ENCODE peak calls at places on chromosomes 7 and 10, in seven cellular contexts. One of them, this sample, is unnamed.
A peak's percentile ranks its signal among the peaks of the same experiment; 100 is the strongest.

GRCh38 chr7:1144269-1144771 is 15.7 kb downstream of the ZFAND2A start:
- DNase-seq in IMR-90: no peak
- DNase-seq in A549: peak; percentile 41
- DNase-seq in ovary: no peak
- DNase-seq in H1: no peak
- DNase-seq in tibial nerve: no peak
- DNase-seq in H54: no peak
- DNase-seq in this sample: no peak

GRCh38 chr7:47570649-47571050 is 11.3 kb downstream of the TNS3 start:
- DNase-seq in H1: no peak
- DNase-seq in IMR-90: peak; percentile 84
- DNase-seq in H54: no peak
- DNase-seq in tibial nerve: no peak
- DNase-seq in ovary: peak; percentile 84
- DNase-seq in A549: no peak
- DNase-seq in this sample: no peak

GRCh38 chr7:96300981-96301380 is 20.9 kb downstream of the SLC25A13 start:
- DNase-seq in H1: no peak
- DNase-seq in tibial nerve: no peak
- DNase-seq in IMR-90: no peak
- DNase-seq in A549: no peak
- DNase-seq in H54: no peak
- DNase-seq in ovary: no peak
- DNase-seq in this sample: no peak

GRCh38 chr10:114179148-114179547 is at the start of gene TDRD1:
- DNase-seq in H1: no peak
- DNase-seq in A549: no peak
- DNase-seq in IMR-90: no peak
- DNase-seq in ovary: no peak
- DNase-seq in tibial nerve: no peak
- DNase-seq in H54: no peak
- DNase-seq in this sample: no peak

GRCh38 chr7:99102361-99102760 is 41.5 kb downstream of the SMURF1 start:
- DNase-seq in ovary: no peak
- DNase-seq in tibial nerve: no peak
- DNase-seq in H54: no peak
- DNase-seq in H1: no peak
- DNase-seq in A549: no peak
- DNase-seq in IMR-90: no peak
- DNase-seq in this sample: no peak

GRCh38 chr7:82600601-82601000 is 157.0 kb upstream of the CACNA2D1 start:
- DNase-seq in H54: no peak
- DNase-seq in IMR-90: peak; percentile 13
- DNase-seq in ovary: no peak
- DNase-seq in H1: no peak
- DNase-seq in A549: peak; percentile 17
- DNase-seq in tibial nerve: no peak
- DNase-seq in this sample: no peak

GRCh38 chr10:126839094-126839761 is 66.0 kb upstream of the DOCK1 start:
- DNase-seq in ovary: no peak
- DNase-seq in tibial nerve: no peak
- DNase-seq in H54: no peak
- DNase-seq in H1: no peak
- DNase-seq in IMR-90: no peak
- DNase-seq in A549: no peak
- DNase-seq in this sample: no peak

GRCh38 chr10:97307866-97308780 is 10.9 kb upstream of the FRAT1 start:
- DNase-seq in tibial nerve: no peak
- DNase-seq in ovary: no peak
- DNase-seq in IMR-90: no peak
- DNase-seq in H1: no peak
- DNase-seq in A549: no peak
- DNase-seq in H54: no peak
- DNase-seq in this sample: no peak

GRCh38 chr10:126924180-126924914 is 19.1 kb downstream of the DOCK1 start:
- DNase-seq in H54: no peak
- DNase-seq in H1: no peak
- DNase-seq in IMR-90: no peak
- DNase-seq in A549: no peak
- DNase-seq in tibial nerve: no peak
- DNase-seq in ovary: no peak
- DNase-seq in this sample: no peak

GRCh38 chr7:16416289-16417282 is 4.8 kb downstream of the CRPPA start:
- DNase-seq in IMR-90: peak; percentile 67
- DNase-seq in A549: no peak
- DNase-seq in H54: no peak
- DNase-seq in tibial nerve: no peak
- DNase-seq in H1: no peak
- DNase-seq in ovary: no peak
- DNase-seq in this sample: no peak

GRCh38 chr7:123714296-123715080 is 34.3 kb downstream of the WASL start:
- DNase-seq in ovary: no peak
- DNase-seq in H54: no peak
- DNase-seq in H1: no peak
- DNase-seq in A549: no peak
- DNase-seq in IMR-90: peak; percentile 24
- DNase-seq in tibial nerve: no peak
- DNase-seq in this sample: no peak

GRCh38 chr7:25895792-25896171 is 256.2 kb upstream of the NFE2L3 start:
- DNase-seq in H54: no peak
- DNase-seq in IMR-90: no peak
- DNase-seq in ovary: no peak
- DNase-seq in A549: no peak
- DNase-seq in tibial nerve: no peak
- DNase-seq in H1: no peak
- DNase-seq in this sample: no peak

GRCh38 chr10:80161321-80162084 is 29.0 kb downstream of the PLAC9 start:
- DNase-seq in IMR-90: no peak
- DNase-seq in tibial nerve: no peak
- DNase-seq in A549: peak; percentile 40
- DNase-seq in H54: no peak
- DNase-seq in H1: no peak
- DNase-seq in ovary: no peak
- DNase-seq in this sample: no peak

GRCh38 chr7:2018786-2019692 is 213.7 kb downstream of the MAD1L1 start:
- DNase-seq in IMR-90: peak; percentile 82
- DNase-seq in A549: no peak
- DNase-seq in tibial nerve: no peak
- DNase-seq in H1: no peak
- DNase-seq in H54: peak; percentile 98
- DNase-seq in ovary: peak; percentile 10
- DNase-seq in this sample: peak; percentile 80

GRCh38 chr7:29565186-29565540 is 1.5 kb downstream of the PRR15 start:
- DNase-seq in IMR-90: peak; percentile 1
- DNase-seq in A549: no peak
- DNase-seq in H1: no peak
- DNase-seq in tibial nerve: no peak
- DNase-seq in H54: no peak
- DNase-seq in ovary: no peak
- DNase-seq in this sample: no peak

GRCh38 chr10:126565456-126565855 is 105.0 kb downstream of the C10orf90 start:
- DNase-seq in tibial nerve: no peak
- DNase-seq in IMR-90: no peak
- DNase-seq in H54: no peak
- DNase-seq in ovary: no peak
- DNase-seq in H1: no peak
- DNase-seq in A549: no peak
- DNase-seq in this sample: no peak

GRCh38 chr10:78299861-78300453 is 266.3 kb downstream of the RPS24 start:
- DNase-seq in ovary: no peak
- DNase-seq in H1: no peak
- DNase-seq in H54: no peak
- DNase-seq in A549: no peak
- DNase-seq in IMR-90: no peak
- DNase-seq in tibial nerve: no peak
- DNase-seq in this sample: peak; percentile 54

GRCh38 chr10:133082685-133083421 is 4.9 kb upstream of the ADGRA1 start:
- DNase-seq in H1: no peak
- DNase-seq in H54: no peak
- DNase-seq in A549: no peak
- DNase-seq in IMR-90: no peak
- DNase-seq in ovary: no peak
- DNase-seq in tibial nerve: no peak
- DNase-seq in this sample: no peak

GRCh38 chr10:128306966-128307365 is 180.7 kb upstream of the MKI67 start:
- DNase-seq in IMR-90: no peak
- DNase-seq in H1: no peak
- DNase-seq in tibial nerve: no peak
- DNase-seq in H54: no peak
- DNase-seq in ovary: no peak
- DNase-seq in A549: no peak
- DNase-seq in this sample: no peak

GRCh38 chr10:97336446-97336845 is 1.9 kb upstream of the FRAT2 start:
- DNase-seq in H54: no peak
- DNase-seq in ovary: no peak
- DNase-seq in tibial nerve: no peak
- DNase-seq in H1: no peak
- DNase-seq in A549: no peak
- DNase-seq in IMR-90: peak; percentile 13
- DNase-seq in this sample: no peak

GRCh38 chr7:141697211-141697871 is 4.6 kb downstream of the DENND11 start:
- DNase-seq in tibial nerve: no peak
- DNase-seq in ovary: no peak
- DNase-seq in A549: no peak
- DNase-seq in H1: no peak
- DNase-seq in H54: peak; percentile 80
- DNase-seq in IMR-90: peak; percentile 74
- DNase-seq in this sample: no peak

GRCh38 chr7:140039071-140039470 is 23.7 kb downstream of the PARP12 start:
- DNase-seq in H54: no peak
- DNase-seq in A549: no peak
- DNase-seq in IMR-90: no peak
- DNase-seq in tibial nerve: no peak
- DNase-seq in ovary: no peak
- DNase-seq in H1: no peak
- DNase-seq in this sample: no peak

GRCh38 chr10:133117688-133118071 is 30.0 kb downstream of the ADGRA1 start:
- DNase-seq in IMR-90: no peak
- DNase-seq in H1: no peak
- DNase-seq in tibial nerve: no peak
- DNase-seq in A549: no peak
- DNase-seq in H54: no peak
- DNase-seq in ovary: no peak
- DNase-seq in this sample: no peak

GRCh38 chr10:130109796-130110235 is 814 bp downstream of the C10orf143 start:
- DNase-seq in ovary: peak; percentile 85
- DNase-seq in H1: peak; percentile 47
- DNase-seq in tibial nerve: peak; percentile 56
- DNase-seq in A549: peak; percentile 85
- DNase-seq in H54: no peak
- DNase-seq in IMR-90: peak; percentile 85
- DNase-seq in this sample: peak; percentile 78

GRCh38 chr7:20745716-20746115 is 41.0 kb downstream of the SP8 start:
- DNase-seq in IMR-90: no peak
- DNase-seq in tibial nerve: no peak
- DNase-seq in H54: no peak
- DNase-seq in ovary: no peak
- DNase-seq in A549: no peak
- DNase-seq in H1: no peak
- DNase-seq in this sample: no peak

GRCh38 chr7:90250601-90251303 is 5.8 kb downstream of the CFAP69 start:
- DNase-seq in H54: no peak
- DNase-seq in IMR-90: peak; percentile 40
- DNase-seq in H1: no peak
- DNase-seq in ovary: no peak
- DNase-seq in A549: no peak
- DNase-seq in tibial nerve: no peak
- DNase-seq in this sample: no peak

GRCh38 chr10:106424076-106424475 is 740.4 kb downstream of the SORCS1 start:
- DNase-seq in IMR-90: peak; percentile 96
- DNase-seq in A549: peak; percentile 45
- DNase-seq in tibial nerve: no peak
- DNase-seq in ovary: no peak
- DNase-seq in H1: no peak
- DNase-seq in H54: no peak
- DNase-seq in this sample: no peak

GRCh38 chr10:106424981-106425380 is 739.5 kb downstream of the SORCS1 start:
- DNase-seq in ovary: no peak
- DNase-seq in A549: peak; percentile 6
- DNase-seq in tibial nerve: no peak
- DNase-seq in H1: no peak
- DNase-seq in IMR-90: peak; percentile 72
- DNase-seq in H54: no peak
- DNase-seq in this sample: no peak
- TF ChIP-seq POLR2A in ovary: no peak
- TF ChIP-seq POLR2A in A549: no peak
- TF ChIP-seq POLR2A in tibial nerve: no peak
- TF ChIP-seq POLR2A in H1: no peak
- TF ChIP-seq POLR2A in IMR-90: no peak
- TF ChIP-seq POLR2A in H54: no peak
- TF ChIP-seq POLR2A in this sample: no peak

GRCh38 chr7:105530546-105530945 is 1.5 kb upstream of the RINT1 start:
- DNase-seq in A549: no peak
- DNase-seq in H54: no peak
- DNase-seq in IMR-90: no peak
- DNase-seq in ovary: no peak
- DNase-seq in H1: no peak
- DNase-seq in tibial nerve: no peak
- DNase-seq in this sample: no peak

GRCh38 chr7:105532709-105533460 is 884 bp downstream of the RINT1 start:
- DNase-seq in tibial nerve: no peak
- DNase-seq in H54: no peak
- DNase-seq in ovary: no peak
- DNase-seq in H1: no peak
- DNase-seq in IMR-90: no peak
- DNase-seq in A549: no peak
- DNase-seq in this sample: no peak

GRCh38 chr7:105530126-105530525 is 1.9 kb upstream of the RINT1 start:
- DNase-seq in tibial nerve: no peak
- DNase-seq in A549: no peak
- DNase-seq in IMR-90: no peak
- DNase-seq in H1: no peak
- DNase-seq in ovary: no peak
- DNase-seq in H54: no peak
- DNase-seq in this sample: no peak

GRCh38 chr7:105531797-105532671 is at the start of gene RINT1:
- DNase-seq in H1: peak; percentile 70
- DNase-seq in IMR-90: peak; percentile 91
- DNase-seq in ovary: peak; percentile 88
- DNase-seq in A549: peak; percentile 91
- DNase-seq in H54: peak; percentile 90
- DNase-seq in tibial nerve: peak; percentile 73
- DNase-seq in this sample: peak; percentile 92
- TF ChIP-seq POLR2A in H1: peak; percentile 86
- TF ChIP-seq POLR2A in IMR-90: peak; percentile 95
- TF ChIP-seq POLR2A in ovary: peak; percentile 33
- TF ChIP-seq POLR2A in A549: peak; percentile 98
- TF ChIP-seq POLR2A in H54: peak; percentile 99
- TF ChIP-seq POLR2A in tibial nerve: peak; percentile 13
- TF ChIP-seq POLR2A in this sample: peak; percentile 64

GRCh38 chr10:86520871-86521619 is 547 bp downstream of the WAPL start:
- DNase-seq in IMR-90: peak; percentile 42
- DNase-seq in tibial nerve: peak; percentile 33
- DNase-seq in H1: no peak
- DNase-seq in ovary: peak; percentile 41
- DNase-seq in H54: peak; percentile 68
- DNase-seq in A549: peak; percentile 70
- DNase-seq in this sample: peak; percentile 86
- TF ChIP-seq POLR2A in IMR-90: peak; percentile 50
- TF ChIP-seq POLR2A in tibial nerve: no peak
- TF ChIP-seq POLR2A in H1: no peak
- TF ChIP-seq POLR2A in ovary: no peak
- TF ChIP-seq POLR2A in H54: peak; percentile 71
- TF ChIP-seq POLR2A in A549: peak; percentile 65
- TF ChIP-seq POLR2A in this sample: no peak

GRCh38 chr10:94362360-94363250 is at the start of gene NOC3L:
- DNase-seq in A549: peak; percentile 96
- DNase-seq in tibial nerve: peak; percentile 91
- DNase-seq in H1: peak; percentile 85
- DNase-seq in ovary: peak; percentile 94
- DNase-seq in H54: peak; percentile 94
- DNase-seq in IMR-90: peak; percentile 96
- DNase-seq in this sample: peak; percentile 97
- TF ChIP-seq POLR2A in A549: peak; percentile 88
- TF ChIP-seq POLR2A in tibial nerve: no peak
- TF ChIP-seq POLR2A in H1: no peak
- TF ChIP-seq POLR2A in ovary: no peak
- TF ChIP-seq POLR2A in H54: peak; percentile 89
- TF ChIP-seq POLR2A in IMR-90: peak; percentile 89
- TF ChIP-seq POLR2A in this sample: no peak

This sample was measured in suprapubic skin.